ENCODE peak calls at places on chromosome 20, in seven cellular contexts. H, S, X, I, J, T and A are unnamed samples.

GRCh38 chr20:38987777-38988176 is 25.6 kb downstream of the DHX35 start:
- DNase-seq in H (no peak), S (no peak), X (no peak), I (no peak), J (no peak), T (no peak), A (no peak)

GRCh38 chr20:50977066-50978045 is 18.7 kb downstream of the MOCS3 start:
- DNase-seq in H (no peak), S (no peak), X (no peak), I (peak), J (no peak), T (no peak), A (no peak)

GRCh38 chr20:40471261-40471629 is 217.8 kb downstream of the MAFB start:
- DNase-seq in H (peak), S (no peak), X (peak), I (peak), J (peak), T (peak), A (peak)

GRCh38 chr20:7712661-7713060 is 227.6 kb downstream of the HAO1 start:
- DNase-seq in H (no peak), S (no peak), X (no peak), I (no peak), J (no peak), T (no peak), A (no peak)

GRCh38 chr20:58010666-58011065 is 217.8 kb downstream of the ANKRD60 start:
- DNase-seq in H (no peak), S (no peak), X (no peak), I (no peak), J (no peak), T (no peak), A (peak)

GRCh38 chr20:46572181-46572580 is 21.7 kb upstream of the OCSTAMP start:
- DNase-seq in H (no peak), S (no peak), X (no peak), I (no peak), J (no peak), T (no peak), A (no peak)

GRCh38 chr20:58466729-58467571 is 48.2 kb downstream of the APCDD1L start:
- DNase-seq in H (no peak), S (no peak), X (no peak), I (no peak), J (peak), T (no peak), A (peak)

GRCh38 chr20:45751714-45752113 is 29.6 kb downstream of the SPINT4 start:
- DNase-seq in H (no peak), S (no peak), X (no peak), I (no peak), J (no peak), T (no peak), A (no peak)

GRCh38 chr20:2705931-2706645 is 13.5 kb downstream of the EBF4 start:
- DNase-seq in H (no peak), S (no peak), X (no peak), I (no peak), J (no peak), T (no peak), A (peak)

GRCh38 chr20:16666272-16666671 is 63.6 kb upstream of the SNRPB2 start:
- DNase-seq in H (no peak), S (no peak), X (no peak), I (no peak), J (no peak), T (no peak), A (no peak)

GRCh38 chr20:14700641-14700965 is 363.2 kb upstream of the FLRT3 start:
- DNase-seq in H (no peak), S (no peak), X (no peak), I (no peak), J (no peak), T (peak), A (no peak)

GRCh38 chr20:53942121-53942816 is 128.1 kb downstream of the BCAS1 start:
- DNase-seq in H (no peak), S (no peak), X (peak), I (no peak), J (peak), T (no peak), A (peak)

GRCh38 chr20:50969416-50969815 is 10.8 kb downstream of the MOCS3 start:
- DNase-seq in H (no peak), S (no peak), X (no peak), I (no peak), J (no peak), T (no peak), A (no peak)

GRCh38 chr20:31693987-31694661 is 28.5 kb downstream of the BCL2L1 start:
- DNase-seq in H (no peak), S (no peak), X (peak), I (no peak), J (peak), T (no peak), A (peak)

GRCh38 chr20:22489614-22490286 is 94.6 kb downstream of the FOXA2 start:
- DNase-seq in H (no peak), S (no peak), X (no peak), I (no peak), J (no peak), T (no peak), A (no peak)

GRCh38 chr20:13105071-13105470 is 96.3 kb downstream of the SPTLC3 start:
- DNase-seq in H (peak), S (no peak), X (peak), I (no peak), J (no peak), T (no peak), A (no peak)

GRCh38 chr20:14957416-14957815 is 620.0 kb upstream of the FLRT3 start:
- DNase-seq in H (no peak), S (no peak), X (peak), I (no peak), J (no peak), T (no peak), A (no peak)

DNA sequence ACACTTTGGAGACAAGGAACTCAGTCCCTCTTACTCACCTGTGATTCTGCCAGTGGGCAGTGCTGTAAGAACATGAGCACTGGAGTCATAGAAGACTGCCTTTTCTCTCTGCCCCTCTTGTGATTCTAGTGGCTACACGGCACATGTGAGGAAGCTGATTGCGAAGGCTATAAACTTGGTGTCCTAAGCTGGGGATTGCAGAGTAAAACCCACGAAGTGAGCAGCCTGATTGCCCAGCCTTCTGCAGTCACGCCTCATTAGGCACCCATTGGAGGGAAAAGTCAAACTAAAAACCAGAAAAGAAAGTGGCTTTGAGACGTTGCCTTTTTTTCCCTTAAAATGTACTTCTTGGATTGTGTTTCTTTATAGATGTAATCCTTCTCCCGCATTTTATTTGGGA is 748.4 kb upstream of the CHD6 start:
- DNase-seq in H (peak), S (no peak), X (no peak), I (no peak), J (no peak), T (no peak), A (no peak)
- H3K23ac ChIP-seq in H (no peak), S (no peak), X (no peak), I (no peak), J (no peak), T (no peak), A (no peak)

DNA sequence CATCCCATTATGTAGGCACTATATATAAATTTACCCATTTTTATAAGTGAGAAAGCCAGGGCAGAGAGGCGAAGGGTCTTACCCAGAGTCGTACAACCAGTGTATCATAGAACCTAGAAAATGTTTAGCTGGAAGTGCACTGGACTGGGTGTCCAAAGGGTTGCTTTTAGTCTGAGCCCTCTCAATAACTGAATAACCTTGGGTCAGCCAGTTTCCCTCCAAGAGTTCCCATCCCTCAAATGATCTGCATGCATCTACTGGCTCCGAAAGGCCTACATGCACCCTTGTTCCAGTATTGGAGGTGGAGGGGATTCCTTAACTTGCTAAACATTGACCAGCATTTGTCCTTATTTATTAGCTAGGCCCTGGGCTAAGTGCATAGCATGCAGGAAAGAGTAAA is 3.8 kb downstream of the SNPH start:
- DNase-seq in H (no peak), S (no peak), X (no peak), I (no peak), J (no peak), T (no peak), A (no peak)
- H3K23ac ChIP-seq in H (no peak), S (no peak), X (no peak), I (no peak), J (no peak), T (no peak), A (no peak)

GRCh38 chr20:18750735-18751134 is 62.8 kb upstream of the SCP2D1 start:
- DNase-seq in H (peak), S (no peak), X (no peak), I (no peak), J (no peak), T (no peak), A (no peak)

GRCh38 chr20:18754030-18754659 is 59.4 kb upstream of the SCP2D1 start:
- DNase-seq in H (no peak), S (peak), X (no peak), I (no peak), J (no peak), T (no peak), A (no peak)

GRCh38 chr20:18743665-18744440 is 69.7 kb upstream of the SCP2D1 start:
- DNase-seq in H (no peak), S (no peak), X (no peak), I (no peak), J (no peak), T (no peak), A (no peak)

GRCh38 chr20:18747090-18747489 is 66.5 kb upstream of the SCP2D1 start:
- DNase-seq in H (no peak), S (no peak), X (no peak), I (no peak), J (no peak), T (no peak), A (no peak)

DNA sequence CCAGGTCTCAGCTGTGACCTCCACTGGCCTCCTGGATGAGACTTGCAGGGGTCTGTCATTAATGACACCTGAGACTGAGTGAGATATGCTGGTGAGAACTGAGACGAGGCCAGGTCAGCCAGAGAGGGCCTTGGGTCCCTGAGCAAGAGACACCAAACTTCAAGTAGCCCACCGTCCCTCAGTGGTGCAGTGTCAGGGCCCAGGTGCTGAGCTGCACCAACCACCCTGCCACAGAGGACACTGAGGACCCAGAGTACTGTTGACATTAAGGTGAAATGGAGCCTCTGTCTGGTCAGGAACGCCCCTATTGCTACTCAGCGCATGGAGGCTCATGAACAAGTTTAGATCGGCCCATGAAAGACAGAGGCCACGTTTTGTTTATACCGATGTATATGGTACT is 64.1 kb upstream of the SCP2D1 start:
- DNase-seq in H (no peak), S (no peak), X (no peak), I (no peak), J (no peak), T (no peak), A (no peak)
- H3K23ac ChIP-seq in H (peak), S (no peak), X (no peak), I (no peak), J (no peak), T (no peak), A (no peak)

GRCh38 chr20:59740621-59741020 is 136.3 kb downstream of the PHACTR3 start:
- DNase-seq in H (no peak), S (no peak), X (no peak), I (no peak), J (no peak), T (no peak), A (no peak)
- H3K23ac ChIP-seq in H (no peak), S (no peak), X (no peak), I (no peak), J (no peak), T (no peak), A (no peak)

DNA sequence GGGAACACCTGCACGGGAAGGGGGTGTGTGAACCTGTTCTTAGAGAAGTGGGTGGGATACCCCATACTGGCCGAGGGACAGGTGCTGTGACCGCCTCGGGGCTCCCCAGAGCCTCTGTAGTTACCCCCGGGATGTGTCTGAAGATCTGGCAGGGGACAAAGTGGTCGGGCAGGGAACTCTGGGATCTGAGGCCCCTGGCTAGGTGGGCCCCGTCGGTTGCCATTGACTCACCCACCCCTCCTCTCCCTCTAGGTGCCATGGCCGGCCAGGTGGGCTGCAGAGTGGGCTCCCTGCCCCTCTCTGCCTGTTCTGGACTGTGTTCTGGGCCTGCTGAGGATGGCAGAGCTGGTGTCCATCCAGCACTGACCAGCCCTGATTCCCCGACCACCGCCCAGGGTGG is 4.3 kb downstream of the BIRC7 start:
- DNase-seq in H (no peak), S (no peak), X (no peak), I (no peak), J (no peak), T (no peak), A (no peak)
- H3K23ac ChIP-seq in H (peak), S (no peak), X (no peak), I (no peak), J (no peak), T (no peak), A (no peak)

GRCh38 chr20:29296256-29297230 is 1960.9 kb upstream of the DEFB115 start:
- DNase-seq in H (no peak), S (no peak), X (no peak), I (no peak), J (no peak), T (no peak), A (no peak)
- H3K23ac ChIP-seq in H (no peak), S (no peak), X (no peak), I (no peak), J (no peak), T (no peak), A (no peak)

GRCh38 chr20:24544371-24544770 is 74.9 kb downstream of the SYNDIG1 start:
- DNase-seq in H (no peak), S (no peak), X (no peak), I (no peak), J (no peak), T (no peak), A (no peak)

GRCh38 chr20:24547967-24548366 is 78.5 kb downstream of the SYNDIG1 start:
- DNase-seq in H (no peak), S (no peak), X (no peak), I (no peak), J (no peak), T (no peak), A (no peak)

GRCh38 chr20:24545168-24545567 is 75.7 kb downstream of the SYNDIG1 start:
- DNase-seq in H (no peak), S (no peak), X (no peak), I (no peak), J (no peak), T (no peak), A (no peak)

GRCh38 chr20:24543741-24544140 is 74.3 kb downstream of the SYNDIG1 start:
- DNase-seq in H (no peak), S (no peak), X (no peak), I (no peak), J (no peak), T (no peak), A (no peak)

GRCh38 chr20:24546232-24546892 is 76.9 kb downstream of the SYNDIG1 start:
- DNase-seq in H (no peak), S (no peak), X (no peak), I (no peak), J (no peak), T (no peak), A (no peak)
- H3K23ac ChIP-seq in H (no peak), S (no peak), X (no peak), I (no peak), J (no peak), T (no peak), A (no peak)

GRCh38 chr20:17667445-17667844 is 14.6 kb downstream of the RRBP1 start:
- DNase-seq in H (no peak), S (no peak), X (no peak), I (no peak), J (no peak), T (no peak), A (no peak)
- H3K23ac ChIP-seq in H (no peak), S (no peak), X (no peak), I (peak), J (no peak), T (no peak), A (no peak)

DNA sequence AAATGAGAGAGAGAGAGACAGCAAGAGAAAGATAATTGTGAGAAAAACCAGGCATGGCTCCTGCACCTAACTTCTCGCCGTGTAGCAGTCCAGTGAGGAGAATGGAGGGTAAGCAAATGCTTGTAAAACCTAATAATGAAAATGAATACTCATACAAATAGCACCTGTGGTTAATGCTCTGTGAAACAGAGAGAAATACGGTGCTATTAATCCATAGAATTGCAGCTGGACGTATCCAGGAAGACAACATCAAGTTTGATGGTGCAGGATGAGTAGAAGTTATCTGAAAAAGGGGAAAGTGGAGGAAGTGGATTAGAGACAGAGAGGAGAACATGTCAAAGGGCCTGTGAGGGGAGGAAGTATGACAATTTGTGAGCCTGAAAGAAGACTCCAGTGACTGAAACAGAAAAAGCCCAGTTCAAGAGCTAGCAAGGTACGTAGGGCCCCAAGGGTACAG is 89.4 kb upstream of the PAK5 start:
- DNase-seq in H (no peak), S (no peak), X (no peak), I (no peak), J (no peak), T (no peak), A (no peak)
- H3K23ac ChIP-seq in H (no peak), S (no peak), X (no peak), I (no peak), J (no peak), T (no peak), A (no peak)

GRCh38 chr20:62347445-62347844 is 19.7 kb downstream of the LAMA5 start:
- DNase-seq in H (no peak), S (no peak), X (no peak), I (no peak), J (no peak), T (no peak), A (no peak)
- H3K23ac ChIP-seq in H (no peak), S (no peak), X (no peak), I (no peak), J (no peak), T (no peak), A (no peak)